ENCODE peak calls at places on chromosome 2, in nine cellular contexts. U is GM13977; B is C1 segment of cervical spinal cord; A is left ventricle myocardium superior; Z is stimulated activated CD4-positive, alpha-beta T cell treated with anti-CD3 and anti-CD28 coated beads, Interleukin-2, amount 100 ng/mL, for 24 hours; N is naive thymus-derived CD8-positive, alpha-beta T cell; W is amygdala; F is H9; Q is caudate nucleus. I is an unnamed sample.
A peak's percentile ranks its signal among the peaks of the same experiment; 100 is the strongest.

GRCh38 chr2:96931966-96932365 is 54.4 kb downstream of the FAM178B start:
- DNase-seq in U (no peak), B (no peak), A (no peak), Z (no peak), N (no peak), W (no peak), F (no peak), Q (no peak), I (no peak)

GRCh38 chr2:126220336-126220735 is 435.6 kb upstream of the GYPC start:
- DNase-seq in U (no peak), B (no peak), A (no peak), Z (no peak), N (no peak), W (no peak), F (no peak), Q (no peak), I (no peak)

GRCh38 chr2:16561676-16562075 is 104.0 kb downstream of the CYRIA start:
- DNase-seq in U (no peak), B (no peak), A (no peak), Z (no peak), N (no peak), W (no peak), F (no peak), Q (no peak), I (no peak)

GRCh38 chr2:216555274-216555673 is 56.6 kb downstream of the RPL37A start:
- DNase-seq in U (no peak), B (peak; percentile 74), A (peak; percentile 84), Z (no peak), N (no peak), W (peak; percentile 69), F (no peak), Q (no peak), I (no peak)

GRCh38 chr2:63399171-63399570 is 189.1 kb downstream of the WDPCP start:
- DNase-seq in U (no peak), B (no peak), A (no peak), Z (no peak), N (no peak), W (no peak), F (no peak), Q (no peak), I (no peak)

GRCh38 chr2:119696005-119696404 is 17.0 kb downstream of the TMEM177 start:
- DNase-seq in U (no peak), B (no peak), A (no peak), Z (no peak), N (no peak), W (no peak), F (no peak), Q (no peak), I (no peak)

GRCh38 chr2:188598551-188598950 is 306.9 kb downstream of the GULP1 start:
- DNase-seq in U (no peak), B (no peak), A (peak; percentile 23), Z (no peak), N (no peak), W (no peak), F (no peak), Q (no peak), I (no peak)

GRCh38 chr2:206218792-206219509 is 55.5 kb upstream of the ZDBF2 start:
- DNase-seq in U (no peak), B (no peak), A (no peak), Z (no peak), N (no peak), W (no peak), F (no peak), Q (no peak), I (no peak)

GRCh38 chr2:191347881-191348280 is 102.7 kb downstream of the MYO1B start:
- DNase-seq in U (no peak), B (no peak), A (no peak), Z (no peak), N (no peak), W (no peak), F (no peak), Q (no peak), I (no peak)

GRCh38 chr2:108924444-108925251 is 64.4 kb downstream of the EDAR start:
- DNase-seq in U (no peak), B (no peak), A (no peak), Z (no peak), N (no peak), W (no peak), F (no peak), Q (no peak), I (no peak)

GRCh38 chr2:64766841-64767669 is 113.3 kb upstream of the SERTAD2 start:
- DNase-seq in U (peak; percentile 58), B (no peak), A (no peak), Z (no peak), N (peak; percentile 56), W (no peak), F (no peak), Q (no peak), I (peak; percentile 49)

GRCh38 chr2:62297642-62298010 is 101.7 kb downstream of the B3GNT2 start:
- DNase-seq in U (no peak), B (no peak), A (no peak), Z (no peak), N (no peak), W (no peak), F (peak; percentile 59), Q (no peak), I (no peak)

GRCh38 chr2:8448822-8449577 is 232.9 kb upstream of the ID2 start:
- DNase-seq in U (no peak), B (no peak), A (no peak), Z (no peak), N (no peak), W (no peak), F (no peak), Q (no peak), I (no peak)

GRCh38 chr2:113169002-113169530 is 4.7 kb upstream of the PSD4 start:
- DNase-seq in U (peak; percentile 58), B (no peak), A (no peak), Z (peak; percentile 18), N (peak; percentile 66), W (no peak), F (no peak), Q (no peak), I (peak; percentile 69)

GRCh38 chr2:104876606-104877005 is 22.7 kb downstream of the POU3F3 start:
- DNase-seq in U (no peak), B (no peak), A (no peak), Z (no peak), N (no peak), W (peak; percentile 25), F (no peak), Q (no peak), I (no peak)

I was measured in GM13976.